ENCODE peak calls at places on chromosomes 12 and 14, in ten cellular contexts. One of them, this sample, is unnamed.

GRCh38 chr14:66717571-66718140 is 209.7 kb downstream of the GPHN start:
- DNase-seq in nucleus accumbens: no peak
- DNase-seq in astrocyte of the hippocampus: no peak
- DNase-seq in T follicular helper cell: no peak
- DNase-seq in osteocyte: no peak
- DNase-seq in GM20000: no peak
- DNase-seq in activated gamma-delta T cell treated with anti-CD3 and anti-CD28 coated beads, Interleukin-2, amount 50 U/mL, for 16 hours: no peak
- DNase-seq in heart left ventricle: no peak
- DNase-seq in body of pancreas: no peak
- DNase-seq in GM04503: no peak
- DNase-seq in this sample: no peak

GRCh38 chr12:110224379-110225304 is 56.4 kb upstream of the ATP2A2 start:
- DNase-seq in nucleus accumbens: no peak
- DNase-seq in astrocyte of the hippocampus: peak
- DNase-seq in T follicular helper cell: no peak
- DNase-seq in osteocyte: no peak
- DNase-seq in GM20000: no peak
- DNase-seq in activated gamma-delta T cell treated with anti-CD3 and anti-CD28 coated beads, Interleukin-2, amount 50 U/mL, for 16 hours: no peak
- DNase-seq in heart left ventricle: no peak
- DNase-seq in body of pancreas: no peak
- DNase-seq in GM04503: peak
- DNase-seq in this sample: peak

GRCh38 chr12:53453953-53454640 is 2.2 kb downstream of the PCBP2 start:
- DNase-seq in nucleus accumbens: no peak
- DNase-seq in astrocyte of the hippocampus: no peak
- DNase-seq in T follicular helper cell: no peak
- DNase-seq in osteocyte: no peak
- DNase-seq in GM20000: no peak
- DNase-seq in activated gamma-delta T cell treated with anti-CD3 and anti-CD28 coated beads, Interleukin-2, amount 50 U/mL, for 16 hours: no peak
- DNase-seq in heart left ventricle: no peak
- DNase-seq in body of pancreas: no peak
- DNase-seq in GM04503: no peak
- DNase-seq in this sample: no peak

GRCh38 chr14:63200767-63201166 is 3.5 kb upstream of the RHOJ start:
- DNase-seq in nucleus accumbens: no peak
- DNase-seq in astrocyte of the hippocampus: no peak
- DNase-seq in T follicular helper cell: no peak
- DNase-seq in osteocyte: no peak
- DNase-seq in GM20000: no peak
- DNase-seq in activated gamma-delta T cell treated with anti-CD3 and anti-CD28 coated beads, Interleukin-2, amount 50 U/mL, for 16 hours: no peak
- DNase-seq in heart left ventricle: no peak
- DNase-seq in body of pancreas: no peak
- DNase-seq in GM04503: no peak
- DNase-seq in this sample: no peak

GRCh38 chr12:10084733-10085132 is 14.1 kb downstream of the CLEC1A start:
- DNase-seq in nucleus accumbens: no peak
- DNase-seq in astrocyte of the hippocampus: no peak
- DNase-seq in T follicular helper cell: no peak
- DNase-seq in osteocyte: no peak
- DNase-seq in GM20000: no peak
- DNase-seq in activated gamma-delta T cell treated with anti-CD3 and anti-CD28 coated beads, Interleukin-2, amount 50 U/mL, for 16 hours: no peak
- DNase-seq in heart left ventricle: no peak
- DNase-seq in body of pancreas: no peak
- DNase-seq in GM04503: no peak
- DNase-seq in this sample: no peak

GRCh38 chr12:131457028-131457310 is 253.9 kb upstream of the SFSWAP start:
- DNase-seq in nucleus accumbens: no peak
- DNase-seq in astrocyte of the hippocampus: no peak
- DNase-seq in T follicular helper cell: no peak
- DNase-seq in osteocyte: no peak
- DNase-seq in GM20000: no peak
- DNase-seq in activated gamma-delta T cell treated with anti-CD3 and anti-CD28 coated beads, Interleukin-2, amount 50 U/mL, for 16 hours: no peak
- DNase-seq in heart left ventricle: no peak
- DNase-seq in body of pancreas: no peak
- DNase-seq in GM04503: no peak
- DNase-seq in this sample: no peak

GRCh38 chr14:56482306-56482705 is 97.3 kb upstream of the TMEM260 start:
- DNase-seq in nucleus accumbens: no peak
- DNase-seq in astrocyte of the hippocampus: peak
- DNase-seq in T follicular helper cell: no peak
- DNase-seq in osteocyte: no peak
- DNase-seq in GM20000: peak
- DNase-seq in activated gamma-delta T cell treated with anti-CD3 and anti-CD28 coated beads, Interleukin-2, amount 50 U/mL, for 16 hours: no peak
- DNase-seq in heart left ventricle: no peak
- DNase-seq in body of pancreas: no peak
- DNase-seq in GM04503: no peak
- DNase-seq in this sample: no peak

GRCh38 chr12:116601933-116602809 is 43.0 kb downstream of the MAP1LC3B2 start:
- DNase-seq in nucleus accumbens: no peak
- DNase-seq in astrocyte of the hippocampus: no peak
- DNase-seq in T follicular helper cell: no peak
- DNase-seq in osteocyte: no peak
- DNase-seq in GM20000: no peak
- DNase-seq in activated gamma-delta T cell treated with anti-CD3 and anti-CD28 coated beads, Interleukin-2, amount 50 U/mL, for 16 hours: no peak
- DNase-seq in heart left ventricle: no peak
- DNase-seq in body of pancreas: no peak
- DNase-seq in GM04503: no peak
- DNase-seq in this sample: no peak

GRCh38 chr12:12563529-12563928 is 866 bp upstream of the DUSP16 start:
- DNase-seq in nucleus accumbens: no peak
- DNase-seq in astrocyte of the hippocampus: peak
- DNase-seq in T follicular helper cell: no peak
- DNase-seq in osteocyte: no peak
- DNase-seq in GM20000: no peak
- DNase-seq in activated gamma-delta T cell treated with anti-CD3 and anti-CD28 coated beads, Interleukin-2, amount 50 U/mL, for 16 hours: no peak
- DNase-seq in heart left ventricle: no peak
- DNase-seq in body of pancreas: no peak
- DNase-seq in GM04503: no peak
- DNase-seq in this sample: no peak